ENCODE peak calls at places on chromosomes 1 and 21, in six cellular contexts. A is G401, L is NCI-H2081, G is islet precursor cell, I is Right ventricle myocardium inferior, T is occipital lobe. J is an unnamed sample.

GRCh38 chr1:8625981-8626898 is 191.2 kb downstream of the RERE start:
- DNase-seq in A (no peak), I (no peak), T (no peak), L (no peak), G (peak; percentile 96), J (no peak)

GRCh38 chr1:171280596-171280995 is 32.3 kb downstream of the FMO1 start:
- DNase-seq in A (no peak), L (no peak), G (no peak), T (no peak), I (no peak), J (no peak)

GRCh38 chr1:54397090-54397591 is 9.1 kb downstream of the SSBP3 start:
- DNase-seq in I (peak; percentile 81), A (no peak), G (no peak), L (no peak), T (no peak), J (no peak)

GRCh38 chr1:80657048-80657653 is 1143.6 kb upstream of the ADGRL2 start:
- DNase-seq in I (no peak), T (no peak), A (no peak), G (no peak), L (no peak), J (peak; percentile 28)

GRCh38 chr1:59520194-59520593 is 223.3 kb downstream of the FGGY start:
- DNase-seq in T (no peak), A (peak; percentile 44), G (no peak), L (no peak), I (no peak), J (no peak)

GRCh38 chr1:62131093-62131725 is 63.4 kb upstream of the L1TD1 start:
- DNase-seq in T (no peak), I (no peak), L (peak; percentile 69), G (peak; percentile 80), A (peak; percentile 74), J (peak; percentile 51)

GRCh38 chr1:185595835-185596667 is 138.1 kb upstream of the HMCN1 start:
- DNase-seq in L (peak; percentile 57), T (no peak), A (peak; percentile 25), I (no peak), G (peak; percentile 75), J (peak; percentile 75)

GRCh38 chr1:25679170-25679569 is 62.6 kb downstream of the MAN1C1 start:
- DNase-seq in T (no peak), A (no peak), I (no peak), G (no peak), L (no peak), J (no peak)

GRCh38 chr1:173459885-173460284 is 17.2 kb upstream of the PRDX6 start:
- DNase-seq in A (no peak), G (no peak), L (no peak), T (no peak), I (no peak), J (no peak)

GRCh38 chr1:78419309-78419708 is 71.5 kb upstream of the PTGFR start:
- DNase-seq in T (no peak), I (no peak), G (no peak), A (no peak), L (no peak), J (no peak)

GRCh38 chr21:34702341-34702807 is 33.6 kb downstream of the CLIC6 start:
- DNase-seq in G (peak; percentile 65), L (no peak), I (no peak), A (no peak), T (no peak), J (no peak)

GRCh38 chr1:231446138-231446537 is 24.1 kb upstream of the EGLN1 start:
- DNase-seq in L (no peak), G (no peak), T (no peak), I (no peak), A (no peak), J (no peak)

GRCh38 chr1:205020466-205020865 is 22.5 kb upstream of the CNTN2 start:
- DNase-seq in L (no peak), G (no peak), A (peak; percentile 50), I (no peak), T (no peak), J (no peak)

GRCh38 chr1:109546311-109547109 is 1.9 kb upstream of the GNAI3 start:
- DNase-seq in I (peak; percentile 89), G (peak; percentile 90), L (peak; percentile 82), A (peak; percentile 90), T (peak; percentile 59), J (peak; percentile 96)

GRCh38 chr21:25509862-25510261 is 97.4 kb downstream of the MRPL39 start:
- DNase-seq in G (no peak), I (no peak), T (no peak), L (no peak), A (no peak), J (no peak)

GRCh38 chr1:202586018-202586821 is 124.0 kb downstream of the SYT2 start:
- DNase-seq in T (no peak), A (peak; percentile 55), G (peak; percentile 84), L (no peak), I (no peak), J (no peak)

GRCh38 chr21:42534901-42535378 is 21.3 kb downstream of the SLC37A1 start:
- DNase-seq in G (no peak), T (no peak), L (peak; percentile 10), I (no peak), A (no peak), J (peak; percentile 89)

GRCh38 chr21:35366348-35367085 is 317.4 kb upstream of the RUNX1 start:
- DNase-seq in A (no peak), G (no peak), L (no peak), I (no peak), T (no peak), J (no peak)

GRCh38 chr1:33382651-33383415 is 48.1 kb downstream of the PHC2 start:
- DNase-seq in A (no peak), T (peak; percentile 64), I (no peak), G (peak; percentile 74), L (no peak), J (no peak)

GRCh38 chr1:27599605-27600499 is 4.1 kb downstream of the AHDC1 start:
- DNase-seq in T (no peak), A (no peak), L (no peak), G (no peak), I (no peak), J (no peak)

GRCh38 chr1:172002725-172003345 is 161.5 kb downstream of the DNM3 start:
- DNase-seq in L (peak; percentile 52), A (peak; percentile 80), G (no peak), I (no peak), T (no peak), J (peak; percentile 42)

GRCh38 chr1:201461193-201461657 is 7.8 kb downstream of the PHLDA3 start:
- DNase-seq in I (no peak), G (peak; percentile 96), L (no peak), T (no peak), A (peak; percentile 55), J (peak; percentile 40)

GRCh38 chr1:151988405-151988851 is 5.2 kb downstream of the S100A10 start:
- DNase-seq in A (no peak), T (no peak), L (no peak), I (no peak), G (peak; percentile 95), J (peak; percentile 92)

GRCh38 chr21:32520885-32521735 is 64.2 kb downstream of the TCP10L start:
- DNase-seq in G (no peak), L (peak; percentile 63), T (no peak), I (peak; percentile 94), A (peak; percentile 73), J (no peak)

GRCh38 chr1:18012686-18013085 is 94.9 kb upstream of the IGSF21 start:
- DNase-seq in L (no peak), G (no peak), I (no peak), T (no peak), A (no peak), J (no peak)

GRCh38 chr1:10818262-10819197 is 22.1 kb upstream of the CASZ1 start:
- DNase-seq in T (no peak), L (no peak), G (no peak), A (no peak), I (no peak), J (peak; percentile 99)

GRCh38 chr21:34336245-34336644 is 27.6 kb upstream of the KCNE2 start:
- DNase-seq in I (no peak), L (no peak), A (no peak), G (no peak), T (no peak), J (no peak)

GRCh38 chr1:42658880-42659337 is 686 bp downstream of the PPIH start:
- DNase-seq in G (no peak), L (peak; percentile 50), A (no peak), I (no peak), T (no peak), J (no peak)

GRCh38 chr1:40247655-40248054 is at the start of gene TMCO2:
- DNase-seq in A (no peak), L (no peak), T (no peak), I (no peak), G (no peak), J (no peak)

GRCh38 chr1:193322218-193322617 is 135.8 kb upstream of the B3GALT2 start:
- DNase-seq in G (peak; percentile 57), L (no peak), A (no peak), I (no peak), T (no peak), J (no peak)

GRCh38 chr1:31243451-31244286 is 4.0 kb upstream of the NKAIN1 start:
- DNase-seq in A (no peak), T (peak; percentile 53), L (peak; percentile 71), G (peak; percentile 81), I (no peak), J (no peak)

GRCh38 chr1:65469126-65469888 is 48.8 kb downstream of the LEPR start:
- DNase-seq in T (no peak), G (no peak), A (no peak), L (no peak), I (no peak), J (no peak)

GRCh38 chr1:42845866-42846256 is 552 bp upstream of the ZNF691 start:
- DNase-seq in L (peak; percentile 33), A (no peak), G (no peak), T (no peak), I (no peak), J (no peak)

GRCh38 chr21:35352066-35352770 is 303.1 kb upstream of the RUNX1 start:
- DNase-seq in A (no peak), G (no peak), L (no peak), I (no peak), T (no peak), J (no peak)

GRCh38 chr21:38402291-38402690 is 96.0 kb downstream of the ERG start:
- DNase-seq in T (no peak), A (no peak), G (no peak), L (no peak), I (no peak), J (no peak)

GRCh38 chr1:67835663-67836452 is 2.6 kb upstream of the GNG12 start:
- DNase-seq in G (no peak), I (no peak), A (no peak), L (no peak), T (no peak), J (no peak)

GRCh38 chr1:1758692-1759455 is 19.4 kb downstream of the NADK start:
- DNase-seq in A (peak; percentile 49), L (no peak), G (peak; percentile 67), T (no peak), I (peak; percentile 77), J (peak; percentile 94)

GRCh38 chr1:97138515-97139032 is 417.0 kb downstream of the PTBP2 start:
- DNase-seq in T (no peak), A (no peak), I (no peak), L (peak; percentile 1), G (no peak), J (no peak)

J was measured in small intestine.